ENCODE peak calls at places on chromosomes 3 and 15, in six cellular contexts. One of them, this sample, is unnamed.

GRCh38 chr3:67940200-67940952 is 286.0 kb upstream of the SUCLG2 start:
- DNase-seq in AG09309: no peak
- DNase-seq in CMK: no peak
- DNase-seq in GOT3: no peak
- DNase-seq in HL-60: no peak
- DNase-seq in HEK293T: no peak
- DNase-seq in this sample: no peak

GRCh38 chr15:69393831-69394491 is 20.2 kb upstream of the KIF23 start:
- DNase-seq in AG09309: no peak
- DNase-seq in CMK: no peak
- DNase-seq in GOT3: no peak
- DNase-seq in HL-60: no peak
- DNase-seq in HEK293T: no peak
- DNase-seq in this sample: no peak

GRCh38 chr3:123295901-123296250 is 94.1 kb downstream of the SEC22A start:
- DNase-seq in AG09309: no peak
- DNase-seq in CMK: no peak
- DNase-seq in GOT3: no peak
- DNase-seq in HL-60: no peak
- DNase-seq in HEK293T: no peak
- DNase-seq in this sample: no peak

GRCh38 chr3:158106773-158107461 is 697 bp upstream of the SHOX2 start:
- DNase-seq in AG09309: no peak
- DNase-seq in CMK: no peak
- DNase-seq in GOT3: no peak
- DNase-seq in HL-60: no peak
- DNase-seq in HEK293T: peak
- DNase-seq in this sample: no peak

GRCh38 chr15:88849376-88850122 is 45.8 kb downstream of the HAPLN3 start:
- DNase-seq in AG09309: no peak
- DNase-seq in CMK: no peak
- DNase-seq in GOT3: no peak
- DNase-seq in HL-60: no peak
- DNase-seq in HEK293T: no peak
- DNase-seq in this sample: no peak

GRCh38 chr3:8840556-8840955 is 71.1 kb upstream of the OXTR start:
- DNase-seq in AG09309: no peak
- DNase-seq in CMK: no peak
- DNase-seq in GOT3: no peak
- DNase-seq in HL-60: no peak
- DNase-seq in HEK293T: no peak
- DNase-seq in this sample: no peak

GRCh38 chr3:56761887-56762605 is 39.7 kb downstream of the ARHGEF3 start:
- DNase-seq in AG09309: no peak
- DNase-seq in CMK: no peak
- DNase-seq in GOT3: no peak
- DNase-seq in HL-60: no peak
- DNase-seq in HEK293T: no peak
- DNase-seq in this sample: no peak

GRCh38 chr3:9404680-9405079 is 7.3 kb downstream of the SETD5 start:
- DNase-seq in AG09309: no peak
- DNase-seq in CMK: no peak
- DNase-seq in GOT3: no peak
- DNase-seq in HL-60: no peak
- DNase-seq in HEK293T: no peak
- DNase-seq in this sample: no peak

GRCh38 chr15:49154799-49155109 is 645 bp downstream of the COPS2 start:
- DNase-seq in AG09309: no peak
- DNase-seq in CMK: no peak
- DNase-seq in GOT3: no peak
- DNase-seq in HL-60: no peak
- DNase-seq in HEK293T: no peak
- DNase-seq in this sample: no peak

GRCh38 chr15:63165166-63165859 is 8.0 kb upstream of the RPS27L start:
- DNase-seq in AG09309: no peak
- DNase-seq in CMK: no peak
- DNase-seq in GOT3: no peak
- DNase-seq in HL-60: no peak
- DNase-seq in HEK293T: no peak
- DNase-seq in this sample: no peak

GRCh38 chr15:73318463-73319351 is 50.1 kb downstream of the HCN4 start:
- DNase-seq in AG09309: no peak
- DNase-seq in CMK: no peak
- DNase-seq in GOT3: no peak
- DNase-seq in HL-60: no peak
- DNase-seq in HEK293T: no peak
- DNase-seq in this sample: no peak

GRCh38 chr3:53776494-53777101 is 69.6 kb downstream of the CHDH start:
- DNase-seq in AG09309: peak
- DNase-seq in CMK: no peak
- DNase-seq in GOT3: peak
- DNase-seq in HL-60: no peak
- DNase-seq in HEK293T: no peak
- DNase-seq in this sample: peak

GRCh38 chr3:113626513-113627371 is 69.7 kb downstream of the USF3 start:
- DNase-seq in AG09309: peak
- DNase-seq in CMK: peak
- DNase-seq in GOT3: peak
- DNase-seq in HL-60: peak
- DNase-seq in HEK293T: peak
- DNase-seq in this sample: peak

GRCh38 chr3:10552631-10552943 is 47.2 kb upstream of the ATP2B2 start:
- DNase-seq in AG09309: no peak
- DNase-seq in CMK: no peak
- DNase-seq in GOT3: no peak
- DNase-seq in HL-60: peak
- DNase-seq in HEK293T: no peak
- DNase-seq in this sample: no peak

GRCh38 chr3:138845071-138845685 is 10.4 kb upstream of the PIK3CB start:
- DNase-seq in AG09309: no peak
- DNase-seq in CMK: no peak
- DNase-seq in GOT3: no peak
- DNase-seq in HL-60: no peak
- DNase-seq in HEK293T: no peak
- DNase-seq in this sample: no peak

GRCh38 chr3:133237380-133237779 is 162.5 kb upstream of the BFSP2 start:
- DNase-seq in AG09309: no peak
- DNase-seq in CMK: no peak
- DNase-seq in GOT3: no peak
- DNase-seq in HL-60: no peak
- DNase-seq in HEK293T: no peak
- DNase-seq in this sample: no peak

This sample was measured in GM04504.